ENCODE peak calls at places on chromosomes 5 and 9, in six cellular contexts. One of them, this sample, is unnamed.

GRCh38 chr9:106107716-106108115 is 413.4 kb downstream of the TMEM38B start:
- DNase-seq in breast epithelium: no peak
- DNase-seq in lower leg skin: no peak
- DNase-seq in transverse colon: no peak
- DNase-seq in sigmoid colon: no peak
- DNase-seq in IMR-90: no peak
- DNase-seq in this sample: no peak

GRCh38 chr5:169777112-169777511 is 140.0 kb downstream of the DOCK2 start:
- DNase-seq in IMR-90: no peak
- DNase-seq in breast epithelium: no peak
- DNase-seq in lower leg skin: no peak
- DNase-seq in transverse colon: no peak
- DNase-seq in sigmoid colon: no peak
- DNase-seq in this sample: no peak

GRCh38 chr5:101977729-101978345 is 318.2 kb downstream of the SLCO4C1 start:
- DNase-seq in sigmoid colon: no peak
- DNase-seq in breast epithelium: no peak
- DNase-seq in lower leg skin: no peak
- DNase-seq in IMR-90: peak
- DNase-seq in transverse colon: no peak
- DNase-seq in this sample: peak

GRCh38 chr9:17775646-17776045 is 196.8 kb downstream of the SH3GL2 start:
- DNase-seq in transverse colon: no peak
- DNase-seq in breast epithelium: no peak
- DNase-seq in IMR-90: no peak
- DNase-seq in sigmoid colon: no peak
- DNase-seq in lower leg skin: no peak
- DNase-seq in this sample: no peak

GRCh38 chr9:107491081-107492053 is 1.8 kb upstream of the KLF4 start:
- DNase-seq in transverse colon: peak
- DNase-seq in lower leg skin: peak
- DNase-seq in breast epithelium: peak
- DNase-seq in sigmoid colon: peak
- DNase-seq in IMR-90: no peak
- DNase-seq in this sample: no peak

GRCh38 chr5:53429706-53430105 is 50.7 kb upstream of the FST start:
- DNase-seq in breast epithelium: no peak
- DNase-seq in IMR-90: peak
- DNase-seq in sigmoid colon: no peak
- DNase-seq in transverse colon: no peak
- DNase-seq in lower leg skin: no peak
- DNase-seq in this sample: no peak

GRCh38 chr5:107296572-107296971 is 374.2 kb downstream of the EFNA5 start:
- DNase-seq in IMR-90: no peak
- DNase-seq in sigmoid colon: no peak
- DNase-seq in transverse colon: no peak
- DNase-seq in breast epithelium: no peak
- DNase-seq in lower leg skin: no peak
- DNase-seq in this sample: no peak

GRCh38 chr5:54570923-54571322 is 53.4 kb downstream of the SNX18 start:
- DNase-seq in lower leg skin: peak
- DNase-seq in breast epithelium: no peak
- DNase-seq in IMR-90: peak
- DNase-seq in transverse colon: no peak
- DNase-seq in sigmoid colon: no peak
- DNase-seq in this sample: no peak

GRCh38 chr9:91422832-91423711 is 560 bp downstream of the NFIL3 start:
- DNase-seq in transverse colon: peak
- DNase-seq in breast epithelium: peak
- DNase-seq in IMR-90: peak
- DNase-seq in sigmoid colon: peak
- DNase-seq in lower leg skin: peak
- DNase-seq in this sample: peak
- TF ChIP-seq POLR2A in transverse colon: peak
- TF ChIP-seq POLR2A in breast epithelium: peak
- TF ChIP-seq POLR2A in IMR-90: peak
- TF ChIP-seq POLR2A in sigmoid colon: peak
- TF ChIP-seq POLR2A in lower leg skin: no peak
- TF ChIP-seq POLR2A in this sample: no peak

GRCh38 chr9:119234636-119235035 is 134.6 kb downstream of the BRINP1 start:
- DNase-seq in breast epithelium: no peak
- DNase-seq in lower leg skin: no peak
- DNase-seq in IMR-90: no peak
- DNase-seq in transverse colon: no peak
- DNase-seq in sigmoid colon: no peak
- DNase-seq in this sample: no peak
- TF ChIP-seq POLR2A in breast epithelium: no peak
- TF ChIP-seq POLR2A in lower leg skin: no peak
- TF ChIP-seq POLR2A in IMR-90: no peak
- TF ChIP-seq POLR2A in transverse colon: no peak
- TF ChIP-seq POLR2A in sigmoid colon: no peak
- TF ChIP-seq POLR2A in this sample: no peak

GRCh38 chr5:56763182-56763581 is 52.2 kb upstream of the MAP3K1 start:
- DNase-seq in breast epithelium: no peak
- DNase-seq in sigmoid colon: no peak
- DNase-seq in lower leg skin: no peak
- DNase-seq in IMR-90: no peak
- DNase-seq in transverse colon: no peak
- DNase-seq in this sample: no peak
- TF ChIP-seq POLR2A in breast epithelium: no peak
- TF ChIP-seq POLR2A in sigmoid colon: no peak
- TF ChIP-seq POLR2A in lower leg skin: no peak
- TF ChIP-seq POLR2A in IMR-90: no peak
- TF ChIP-seq POLR2A in transverse colon: no peak
- TF ChIP-seq POLR2A in this sample: no peak

GRCh38 chr5:9388941-9389674 is 156.8 kb downstream of the SEMA5A start:
- DNase-seq in sigmoid colon: no peak
- DNase-seq in breast epithelium: no peak
- DNase-seq in lower leg skin: no peak
- DNase-seq in IMR-90: no peak
- DNase-seq in transverse colon: no peak
- DNase-seq in this sample: no peak

GRCh38 chr5:9394221-9394620 is 151.7 kb downstream of the SEMA5A start:
- DNase-seq in sigmoid colon: no peak
- DNase-seq in transverse colon: no peak
- DNase-seq in lower leg skin: no peak
- DNase-seq in breast epithelium: no peak
- DNase-seq in IMR-90: no peak
- DNase-seq in this sample: no peak

GRCh38 chr5:9392625-9393024 is 153.2 kb downstream of the SEMA5A start:
- DNase-seq in breast epithelium: no peak
- DNase-seq in IMR-90: peak
- DNase-seq in sigmoid colon: no peak
- DNase-seq in lower leg skin: no peak
- DNase-seq in transverse colon: no peak
- DNase-seq in this sample: no peak

GRCh38 chr5:9390128-9390527 is 155.7 kb downstream of the SEMA5A start:
- DNase-seq in transverse colon: no peak
- DNase-seq in IMR-90: no peak
- DNase-seq in breast epithelium: no peak
- DNase-seq in sigmoid colon: no peak
- DNase-seq in lower leg skin: no peak
- DNase-seq in this sample: no peak

GRCh38 chr5:9391080-9391479 is 154.8 kb downstream of the SEMA5A start:
- DNase-seq in sigmoid colon: no peak
- DNase-seq in transverse colon: no peak
- DNase-seq in IMR-90: no peak
- DNase-seq in breast epithelium: no peak
- DNase-seq in lower leg skin: no peak
- DNase-seq in this sample: no peak
- TF ChIP-seq POLR2A in sigmoid colon: no peak
- TF ChIP-seq POLR2A in transverse colon: no peak
- TF ChIP-seq POLR2A in IMR-90: no peak
- TF ChIP-seq POLR2A in breast epithelium: no peak
- TF ChIP-seq POLR2A in lower leg skin: no peak
- TF ChIP-seq POLR2A in this sample: no peak

DNA sequence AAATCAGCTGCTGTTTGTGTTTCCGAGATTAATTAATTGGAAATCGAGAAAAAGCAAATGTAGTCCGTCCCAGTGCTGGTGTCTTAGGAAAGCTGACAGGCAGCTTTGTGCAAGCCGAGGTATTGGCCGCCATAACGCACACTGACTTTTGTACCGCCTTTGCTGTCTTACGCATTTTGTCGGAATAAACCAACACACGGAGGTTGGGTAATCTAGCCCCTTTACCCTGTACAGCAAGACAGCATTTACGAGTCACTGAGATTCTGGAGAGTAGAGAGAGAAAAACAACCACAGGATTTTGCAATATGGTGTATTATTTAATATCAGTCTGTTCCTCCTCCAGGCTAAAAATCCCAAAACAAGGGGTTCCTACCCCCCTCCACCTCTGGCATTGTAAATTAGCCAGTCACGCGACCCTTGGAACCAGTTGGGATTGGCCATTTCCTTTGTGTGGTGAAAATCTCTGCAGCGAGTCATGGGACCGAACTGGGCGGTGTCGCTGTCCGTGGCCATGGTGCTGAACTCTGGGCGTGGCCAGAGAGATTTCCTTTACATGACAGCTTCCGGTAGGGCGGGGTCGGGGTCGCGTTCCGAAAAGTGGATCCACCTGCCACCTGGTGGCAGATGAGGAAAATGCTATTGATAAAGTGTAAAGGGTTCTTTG is 10.3 kb upstream of the PCDHB1 start:
- DNase-seq in transverse colon: peak
- DNase-seq in breast epithelium: peak
- DNase-seq in IMR-90: peak
- DNase-seq in lower leg skin: peak
- DNase-seq in sigmoid colon: peak
- DNase-seq in this sample: peak
- TF ChIP-seq POLR2A in transverse colon: peak
- TF ChIP-seq POLR2A in breast epithelium: peak
- TF ChIP-seq POLR2A in IMR-90: no peak
- TF ChIP-seq POLR2A in lower leg skin: no peak
- TF ChIP-seq POLR2A in sigmoid colon: peak
- TF ChIP-seq POLR2A in this sample: peak